ENCODE peak calls at places on chromosomes 11 and 22, in six cellular contexts. A, B, G, O, N and Y are unnamed samples.

GRCh38 chr11:65014146-65014960 is at the start of gene ARL2:
- DNase-seq in A (peak), B (no peak), G (no peak), O (no peak), N (peak), Y (peak)

GRCh38 chr22:22210375-22210774 is 34.2 kb upstream of the VPREB1 start:
- DNase-seq in A (peak), B (no peak), G (peak), O (no peak), N (no peak), Y (no peak)

GRCh38 chr11:32421992-32422391 is 13.3 kb downstream of the WT1 start:
- DNase-seq in A (no peak), B (no peak), G (no peak), O (no peak), N (no peak), Y (no peak)

GRCh38 chr11:122253541-122254317 is 137.7 kb upstream of the BLID start:
- DNase-seq in A (no peak), B (no peak), G (no peak), O (peak), N (no peak), Y (no peak)

GRCh38 chr11:35727140-35727539 is 64.6 kb downstream of the TRIM44 start:
- DNase-seq in A (no peak), B (no peak), G (no peak), O (no peak), N (no peak), Y (no peak)

GRCh38 chr11:126696976-126697375 is 303.6 kb downstream of the KIRREL3 start:
- DNase-seq in A (no peak), B (no peak), G (no peak), O (no peak), N (no peak), Y (no peak)

GRCh38 chr11:76215946-76216345 is 9.6 kb upstream of the WNT11 start:
- DNase-seq in A (no peak), B (no peak), G (no peak), O (no peak), N (no peak), Y (peak)

GRCh38 chr11:132126973-132127900 is 756.8 kb downstream of the NTM start:
- DNase-seq in A (no peak), B (peak), G (no peak), O (peak), N (peak), Y (peak)

GRCh38 chr22:50473855-50474671 is 772 bp downstream of the SBF1 start:
- DNase-seq in A (peak), B (peak), G (no peak), O (peak), N (no peak), Y (peak)

GRCh38 chr11:128551641-128552335 is 35.6 kb downstream of the ETS1 start:
- DNase-seq in A (no peak), B (no peak), G (no peak), O (no peak), N (no peak), Y (no peak)

GRCh38 chr11:128550967-128551522 is 36.3 kb downstream of the ETS1 start:
- DNase-seq in A (no peak), B (no peak), G (no peak), O (no peak), N (no peak), Y (no peak)

GRCh38 chr11:128555606-128556005 is 31.8 kb downstream of the ETS1 start:
- DNase-seq in A (no peak), B (no peak), G (no peak), O (peak), N (no peak), Y (no peak)

GRCh38 chr11:128553662-128554392 is 33.5 kb downstream of the ETS1 start:
- DNase-seq in A (no peak), B (no peak), G (no peak), O (peak), N (peak), Y (no peak)

DNA sequence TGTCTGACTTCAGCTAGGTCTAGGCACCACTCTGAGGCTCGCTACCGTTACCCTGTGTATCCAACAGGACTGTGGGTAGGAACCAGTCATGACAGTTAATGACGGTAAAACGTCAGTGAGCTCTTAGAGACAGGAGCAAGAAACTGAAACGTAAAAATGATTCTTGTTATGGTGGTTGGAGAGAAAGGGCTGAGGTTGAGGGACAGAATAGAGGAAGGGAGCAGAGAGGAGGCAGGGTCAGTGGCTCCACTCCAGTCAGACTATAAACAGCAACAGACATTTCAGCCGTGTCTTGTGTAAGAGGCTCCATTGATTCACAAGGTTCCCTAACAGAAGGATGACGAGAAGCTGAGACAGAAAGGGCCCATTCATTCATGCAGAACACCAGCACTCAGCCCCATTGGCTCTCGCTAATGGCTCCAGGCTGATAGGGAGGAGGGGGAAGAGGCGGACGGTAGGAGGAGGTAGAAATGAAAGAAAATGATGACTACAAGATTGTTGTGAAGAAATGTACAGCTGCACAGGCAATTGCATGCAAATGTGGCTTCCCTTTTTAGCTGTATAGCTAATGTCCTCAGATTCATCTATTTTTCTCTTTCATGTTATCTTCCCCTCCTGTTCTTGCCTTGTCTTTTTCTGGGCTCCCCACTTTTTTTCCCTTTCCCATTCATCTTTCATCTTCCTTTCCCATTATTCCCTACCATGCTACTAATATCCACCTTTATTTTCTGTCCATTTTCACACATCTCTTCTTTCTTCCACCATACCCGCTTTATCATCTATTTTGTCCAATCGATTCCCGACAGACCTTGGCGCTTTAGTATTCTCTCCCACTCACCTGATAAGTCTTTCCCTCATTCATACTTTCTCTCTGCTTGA is 34.3 kb downstream of the ETS1 start:
- DNase-seq in A (no peak), B (no peak), G (no peak), O (peak), N (no peak), Y (peak)
- H3K27ac ChIP-seq in A (no peak), B (peak), G (peak), O (no peak), N (peak), Y (peak)

GRCh38 chr11:130161441-130161840 is 1.9 kb downstream of the ST14 start:
- DNase-seq in A (no peak), B (no peak), G (no peak), O (no peak), N (no peak), Y (no peak)
- H3K4me3 ChIP-seq in A (peak), B (peak), G (no peak), O (no peak), N (no peak), Y (no peak)

GRCh38 chr22:30481711-30482110 is 9.9 kb upstream of the SEC14L3 start:
- DNase-seq in A (no peak), B (no peak), G (no peak), O (no peak), N (no peak), Y (no peak)
- H3K27ac ChIP-seq in A (no peak), B (no peak), G (no peak), O (no peak), N (no peak), Y (no peak)

DNA sequence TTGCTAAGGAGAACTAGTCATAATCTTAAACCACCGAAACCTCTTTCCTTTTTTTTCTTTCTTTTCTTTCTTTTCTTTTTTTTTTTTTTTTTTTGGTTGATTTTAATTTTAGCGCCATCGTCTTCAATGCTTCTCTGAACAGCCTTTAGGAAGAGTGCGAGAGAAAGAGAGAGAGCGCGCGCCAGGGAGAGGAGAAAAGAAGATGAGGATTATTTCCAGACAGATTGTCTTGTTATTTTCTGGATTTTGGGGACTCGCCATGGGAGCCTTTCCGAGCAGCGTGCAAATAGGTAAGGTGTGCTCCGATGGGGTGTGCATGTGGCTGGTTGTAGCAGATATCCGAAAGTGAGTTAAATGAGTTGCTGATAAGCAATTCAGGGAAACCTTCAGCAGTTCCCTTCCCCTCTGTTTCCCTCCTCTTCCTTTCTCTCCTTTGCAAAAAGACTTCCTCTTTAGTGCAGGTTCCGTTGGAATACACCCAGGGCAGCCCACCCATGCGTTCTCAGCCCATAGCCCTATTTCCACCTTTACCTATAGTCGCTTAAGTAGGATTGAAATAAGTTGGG is 1.0 kb downstream of the GRIA4 start:
- DNase-seq in A (no peak), B (no peak), G (no peak), O (peak), N (no peak), Y (no peak)
- H3K4me3 ChIP-seq in A (no peak), B (no peak), G (peak), O (peak), N (peak), Y (no peak)

GRCh38 chr11:86951706-86952105 is 3.5 kb downstream of the FZD4 start:
- DNase-seq in A (no peak), B (no peak), G (no peak), O (no peak), N (no peak), Y (no peak)
- H3K27ac ChIP-seq in A (no peak), B (no peak), G (no peak), O (no peak), N (peak), Y (peak)

GRCh38 chr22:44956835-44957234 is 53.0 kb downstream of the PHF21B start:
- DNase-seq in A (no peak), B (no peak), G (no peak), O (peak), N (no peak), Y (no peak)

GRCh38 chr22:44955102-44955501 is 54.7 kb downstream of the PHF21B start:
- DNase-seq in A (no peak), B (no peak), G (no peak), O (no peak), N (no peak), Y (no peak)

GRCh38 chr22:44952863-44953790 is 56.7 kb downstream of the PHF21B start:
- DNase-seq in A (no peak), B (no peak), G (no peak), O (no peak), N (no peak), Y (no peak)

GRCh38 chr22:44951510-44951816 is 58.3 kb downstream of the PHF21B start:
- DNase-seq in A (no peak), B (no peak), G (no peak), O (no peak), N (no peak), Y (no peak)

DNA sequence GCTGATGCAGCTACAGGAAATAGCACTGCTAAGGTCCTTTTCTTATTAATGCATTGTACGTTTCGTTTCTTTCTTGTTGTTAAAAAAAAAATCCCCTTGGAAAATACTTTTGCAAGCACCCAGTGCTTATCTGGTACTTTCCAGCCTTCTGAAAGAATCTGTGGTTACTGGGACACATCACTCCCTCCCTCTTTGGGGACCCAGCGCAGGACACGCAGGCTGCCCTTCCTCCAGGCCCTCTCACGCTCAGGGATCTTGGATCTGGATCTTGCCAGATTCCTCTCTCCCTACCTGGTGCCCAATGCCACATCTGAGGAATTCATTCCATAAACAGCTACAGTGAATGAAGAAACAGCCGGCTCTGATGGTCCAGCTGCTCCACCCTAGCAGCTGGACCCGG is 55.7 kb downstream of the PHF21B start:
- DNase-seq in A (no peak), B (no peak), G (no peak), O (no peak), N (no peak), Y (no peak)
- H3K4me3 ChIP-seq in A (no peak), B (no peak), G (no peak), O (no peak), N (no peak), Y (no peak)

DNA sequence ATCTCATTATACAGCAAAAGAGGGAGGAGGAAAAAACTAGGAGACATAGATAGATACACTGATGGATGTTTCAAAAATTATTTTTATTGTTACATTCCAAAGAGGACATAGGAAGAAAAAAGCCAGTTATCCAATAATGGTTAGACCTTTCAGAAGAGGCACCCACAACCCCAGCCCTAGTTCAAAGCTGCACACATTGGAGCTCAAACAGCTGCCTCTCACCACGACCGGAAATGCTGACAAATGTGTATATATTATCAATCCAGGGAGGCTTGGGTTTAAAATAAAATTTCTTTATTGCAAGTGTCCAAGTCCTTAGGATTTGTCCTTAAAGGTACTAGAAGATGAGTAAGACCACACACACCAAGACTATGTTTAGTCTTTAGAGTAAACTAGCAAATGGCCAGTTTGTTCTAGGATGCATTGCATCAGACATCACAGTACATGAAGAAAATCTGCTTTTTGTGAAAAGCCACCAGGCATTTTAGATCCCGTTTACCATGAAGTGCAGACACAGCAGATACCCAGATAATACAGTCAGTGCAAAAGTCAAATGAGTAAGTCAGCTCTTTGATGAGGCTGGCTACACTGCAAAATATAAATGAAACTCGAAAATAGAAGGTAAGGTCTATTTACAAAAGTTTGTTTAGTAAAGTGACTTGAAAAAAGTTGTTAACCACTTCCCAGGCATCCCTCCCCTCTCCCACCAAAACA is 4.6 kb upstream of the ASCL3 start:
- DNase-seq in A (no peak), B (no peak), G (no peak), O (no peak), N (no peak), Y (no peak)
- H3K27ac ChIP-seq in A (no peak), B (no peak), G (no peak), O (no peak), N (no peak), Y (no peak)

GRCh38 chr22:45770506-45770905 is 98.9 kb downstream of the ATXN10 start:
- DNase-seq in A (no peak), B (no peak), G (no peak), O (no peak), N (no peak), Y (no peak)

GRCh38 chr22:45771057-45771456 is 99.4 kb downstream of the ATXN10 start:
- DNase-seq in A (no peak), B (no peak), G (no peak), O (no peak), N (no peak), Y (no peak)

GRCh38 chr22:45771711-45772110 is 100.1 kb downstream of the ATXN10 start:
- DNase-seq in A (no peak), B (no peak), G (no peak), O (no peak), N (no peak), Y (no peak)

GRCh38 chr22:45768490-45768889 is 96.9 kb downstream of the ATXN10 start:
- DNase-seq in A (no peak), B (no peak), G (no peak), O (peak), N (no peak), Y (no peak)

DNA sequence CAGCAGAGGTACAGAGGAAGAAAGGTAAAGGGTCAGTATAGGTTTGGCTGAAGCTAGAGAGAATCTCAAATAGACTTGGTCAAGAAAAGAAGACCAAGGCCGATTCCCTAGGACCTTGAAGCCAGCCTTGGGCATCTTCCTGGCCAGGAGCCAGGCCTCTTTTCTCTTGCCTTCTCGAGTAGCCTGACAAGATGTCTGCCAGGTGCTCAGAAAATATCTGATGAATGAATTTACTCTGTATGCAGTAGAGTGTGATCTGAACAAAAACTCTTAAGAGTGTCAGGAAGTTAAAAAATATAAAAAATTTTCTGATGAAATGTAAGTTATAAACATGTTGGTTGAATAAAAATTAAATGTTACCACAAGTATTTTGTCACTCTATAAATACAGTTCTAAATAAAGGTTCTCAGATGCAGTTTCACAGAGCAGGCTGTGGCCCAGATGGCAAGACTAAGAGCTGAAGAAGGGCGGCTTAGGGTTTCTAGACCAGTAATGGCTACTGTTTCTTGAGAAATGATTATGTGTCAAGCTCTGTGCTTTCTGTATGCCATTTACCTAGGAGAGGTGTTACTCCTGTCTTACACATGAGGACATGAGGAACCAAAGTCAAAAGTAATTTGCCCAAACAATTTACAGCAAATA is 98.1 kb downstream of the ATXN10 start:
- DNase-seq in A (no peak), B (no peak), G (no peak), O (no peak), N (no peak), Y (no peak)
- H3K4me3 ChIP-seq in A (no peak), B (no peak), G (no peak), O (no peak), N (no peak), Y (no peak)

GRCh38 chr22:23281406-23282088 is 101.2 kb downstream of the BCR start:
- DNase-seq in A (peak), B (peak), G (peak), O (peak), N (peak), Y (peak)
- H3K27ac ChIP-seq in A (peak), B (no peak), G (peak), O (no peak), N (peak), Y (peak)

GRCh38 chr22:19287889-19288288 is 3.6 kb downstream of the CLTCL1 start:
- DNase-seq in A (peak), B (no peak), G (no peak), O (no peak), N (no peak), Y (no peak)
- H3K4me3 ChIP-seq in A (no peak), B (no peak), G (no peak), O (no peak), N (no peak), Y (no peak)